ENCODE peak calls at places on chromosomes 5 and 9, in six cellular contexts. E is K562, B is ELR, F is chondrocyte, U is HT1080, R is non-pigmented ciliary epithelial cell. Y is an unnamed sample.

GRCh38 chr9:113523421-113524141 is 60.1 kb downstream of the RGS3 start:
- DNase-seq in F (no peak), R (no peak), U (peak; percentile 39), E (no peak), B (no peak), Y (no peak)

GRCh38 chr9:124770359-124771020 is 621 bp downstream of the NR6A1 start:
- DNase-seq in R (no peak), F (no peak), E (peak; percentile 65), B (peak; percentile 18), U (no peak), Y (peak; percentile 45)

GRCh38 chr5:95826949-95827595 is 4.5 kb upstream of the GLRX start:
- DNase-seq in F (no peak), E (no peak), B (no peak), U (no peak), R (no peak), Y (no peak)

GRCh38 chr9:123365287-123365880 is 9.4 kb downstream of the CRB2 start:
- DNase-seq in B (peak; percentile 28), F (no peak), R (no peak), U (no peak), E (peak; percentile 42), Y (peak; percentile 42)

GRCh38 chr9:84808416-84808815 is 138.9 kb downstream of the NTRK2 start:
- DNase-seq in B (no peak), R (no peak), U (no peak), F (no peak), E (no peak), Y (no peak)

GRCh38 chr9:136344544-136345280 is 17.4 kb downstream of the GPSM1 start:
- DNase-seq in E (no peak), U (no peak), B (no peak), R (no peak), F (no peak), Y (no peak)

GRCh38 chr9:13205824-13206223 is 73.7 kb downstream of the MPDZ start:
- DNase-seq in U (no peak), E (no peak), F (no peak), R (no peak), B (no peak), Y (no peak)

GRCh38 chr9:115649991-115650472 is 503.6 kb upstream of the PAPPA start:
- DNase-seq in R (peak; percentile 98), E (no peak), U (peak; percentile 69), B (peak; percentile 95), F (no peak), Y (no peak)

GRCh38 chr9:95025213-95026170 is 292.0 kb downstream of the FANCC start:
- DNase-seq in F (no peak), R (peak; percentile 76), E (peak; percentile 40), U (no peak), B (peak; percentile 83), Y (no peak)

Y was measured in RKO.